ENCODE peak calls at places on chromosomes 4 and X, in nine cellular contexts. N, W, T, B, U, A, L, G and D are unnamed samples.
A peak's percentile ranks its signal among the peaks of the same experiment; 100 is the strongest.

GRCh38 chrX:97117572-97117971 is 233.9 kb downstream of the RPA4 start:
- DNase-seq in N (no peak), W (no peak), T (no peak), B (no peak), U (no peak), A (no peak), L (no peak), G (no peak), D (no peak)

GRCh38 chrX:23304881-23305280 is 29.8 kb upstream of the PTCHD1 start:
- DNase-seq in N (no peak), W (no peak), T (no peak), B (no peak), U (no peak), A (no peak), L (no peak), G (no peak), D (no peak)

GRCh38 chr4:143668930-143669553 is 31.4 kb downstream of the FREM3 start:
- DNase-seq in N (no peak), W (no peak), T (no peak), B (no peak), U (no peak), A (no peak), L (no peak), G (no peak), D (no peak)

GRCh38 chr4:118883861-118884260 is 4.8 kb upstream of the SYNPO2 start:
- DNase-seq in N (no peak), W (no peak), T (no peak), B (no peak), U (no peak), A (no peak), L (no peak), G (no peak), D (no peak)

GRCh38 chrX:22060451-22060940 is 28.4 kb downstream of the PHEX start:
- DNase-seq in N (no peak), W (no peak), T (no peak), B (no peak), U (no peak), A (no peak), L (no peak), G (no peak), D (no peak)

GRCh38 chr4:5635826-5636196 is 72.5 kb downstream of the EVC2 start:
- DNase-seq in N (no peak), W (no peak), T (no peak), B (no peak), U (no peak), A (no peak), L (no peak), G (no peak), D (no peak)

GRCh38 chr4:180060159-180060889 is 2182.9 kb upstream of the TENM3 start:
- DNase-seq in N (no peak), W (no peak), T (no peak), B (no peak), U (no peak), A (no peak), L (no peak), G (no peak), D (no peak)

GRCh38 chr4:8643441-8643840 is 50.9 kb downstream of the CPZ start:
- DNase-seq in N (no peak), W (no peak), T (no peak), B (no peak), U (peak; percentile 22), A (no peak), L (no peak), G (peak; percentile 39), D (no peak)

GRCh38 chr4:18042754-18043153 is 21.2 kb upstream of the LCORL start:
- DNase-seq in N (peak; percentile 19), W (no peak), T (no peak), B (no peak), U (no peak), A (no peak), L (no peak), G (no peak), D (no peak)

GRCh38 chrX:24100713-24101112 is 46.0 kb downstream of the EIF2S3 start:
- DNase-seq in N (no peak), W (no peak), T (no peak), B (no peak), U (no peak), A (no peak), L (no peak), G (no peak), D (no peak)

GRCh38 chrX:140664939-140665338 is 44.6 kb upstream of the LINC00632 start:
- DNase-seq in N (no peak), W (no peak), T (no peak), B (no peak), U (no peak), A (no peak), L (no peak), G (no peak), D (no peak)

GRCh38 chrX:110391086-110391485 is 32.4 kb downstream of the RTL9 start:
- DNase-seq in N (no peak), W (no peak), T (no peak), B (no peak), U (no peak), A (no peak), L (no peak), G (no peak), D (no peak)

GRCh38 chr4:114603455-114603854 is 4.8 kb downstream of the UGT8 start:
- DNase-seq in N (no peak), W (no peak), T (no peak), B (no peak), U (no peak), A (peak; percentile 26), L (peak; percentile 27), G (no peak), D (no peak)
- TF ChIP-seq POLR2A in N (no peak), W (no peak), T (no peak), B (no peak), U (no peak), A (no peak), L (no peak), G (no peak), D (no peak)

GRCh38 chr4:72390409-72390808 is 178.6 kb downstream of the ADAMTS3 start:
- DNase-seq in N (no peak), W (no peak), T (no peak), B (no peak), U (no peak), A (no peak), L (no peak), G (no peak), D (no peak)
- TF ChIP-seq POLR2AphosphoS5 in N (no peak), W (no peak), T (no peak), B (no peak), U (no peak), A (no peak), L (no peak), G (no peak), D (no peak)

DNA sequence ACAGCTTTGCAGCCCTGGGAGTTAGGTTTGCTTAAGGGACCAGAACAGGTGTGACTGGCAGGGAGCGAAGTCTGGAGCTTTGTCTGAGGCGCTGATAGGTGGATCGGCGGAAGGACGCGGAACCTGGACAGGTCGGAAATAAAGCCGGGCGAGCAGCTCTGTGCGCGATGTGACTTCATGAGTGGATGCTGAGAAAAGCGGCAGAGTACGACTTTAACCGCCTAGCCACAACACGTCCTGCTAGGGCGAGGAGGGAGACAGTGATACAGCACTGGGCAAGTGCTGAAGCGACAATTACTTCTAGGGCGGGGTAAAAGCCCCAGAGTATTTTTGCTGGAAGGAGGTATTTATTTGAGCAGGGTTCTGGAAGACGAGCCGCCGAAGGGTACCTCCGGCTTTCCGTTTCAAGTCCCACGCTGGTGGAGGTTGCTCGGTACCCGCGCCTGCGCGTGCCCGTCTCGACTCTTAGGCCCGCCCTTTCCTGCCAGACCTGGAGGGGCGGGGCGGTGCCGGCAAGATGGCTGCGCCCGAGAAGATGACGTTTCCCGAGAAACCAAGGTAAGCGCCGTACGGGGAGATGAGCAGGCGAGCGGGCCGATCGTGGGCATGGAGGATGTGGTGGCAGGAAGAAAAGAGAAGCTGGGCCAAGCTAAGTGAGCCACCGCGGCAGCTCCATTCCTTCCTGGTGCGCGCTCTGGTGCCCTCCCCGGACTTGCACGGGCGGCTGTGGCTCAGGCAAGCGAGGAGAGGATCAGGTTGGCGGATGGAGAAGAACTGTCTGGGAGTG is at the start of gene ZRSR2:
- DNase-seq in N (peak; percentile 33), W (peak; percentile 92), T (peak; percentile 90), B (peak; percentile 33), U (peak; percentile 91), A (peak; percentile 92), L (peak; percentile 88), G (peak; percentile 98), D (peak; percentile 75)
- TF ChIP-seq POLR2A in N (peak; percentile 75), W (peak; percentile 46), T (peak; percentile 51), B (no peak), U (no peak), A (peak; percentile 57), L (peak; percentile 81), G (peak; percentile 49), D (peak; percentile 40)

GRCh38 chr4:112650332-112650731 is 13.4 kb downstream of the LARP7 start:
- DNase-seq in N (no peak), W (no peak), T (no peak), B (no peak), U (no peak), A (no peak), L (no peak), G (no peak), D (no peak)
- TF ChIP-seq POLR2AphosphoS5 in N (no peak), W (no peak), T (no peak), B (peak; percentile 74), U (no peak), A (no peak), L (no peak), G (no peak), D (no peak)